ENCODE peak calls at places on chromosomes 12 and 14, in six cellular contexts. R is iPS-NIHi11, S is occipital lobe, F is neural progenitor cell, P is naive B cell, L is DND-41. T is an unnamed sample.

GRCh38 chr14:58637040-58637390 is 747 bp upstream of the DACT1 start:
- DNase-seq in L (no peak), S (peak; percentile 18), P (no peak), F (peak; percentile 34), R (no peak), T (no peak)

GRCh38 chr12:86193931-86194330 is 62.3 kb downstream of the MGAT4C start:
- DNase-seq in F (no peak), P (no peak), S (no peak), R (no peak), L (no peak), T (no peak)

GRCh38 chr14:72924332-72924731 is 1.9 kb upstream of the DCAF4 start:
- DNase-seq in P (no peak), F (no peak), L (no peak), S (no peak), R (no peak), T (no peak)

GRCh38 chr14:85702937-85703336 is 173.0 kb downstream of the FLRT2 start:
- DNase-seq in P (no peak), R (no peak), L (no peak), F (no peak), S (no peak), T (no peak)

GRCh38 chr14:60184597-60185555 is 19.7 kb upstream of the DHRS7 start:
- DNase-seq in P (no peak), L (no peak), R (no peak), S (no peak), F (no peak), T (no peak)

GRCh38 chr12:56377310-56377988 is 14.8 kb upstream of the APOF start:
- DNase-seq in P (no peak), F (peak; percentile 16), L (no peak), R (peak; percentile 19), S (no peak), T (no peak)

GRCh38 chr12:124399622-124400021 is 104.7 kb downstream of the RFLNA start:
- DNase-seq in S (no peak), L (peak; percentile 39), P (no peak), F (peak; percentile 71), R (peak; percentile 86), T (no peak)

GRCh38 chr12:40515041-40515825 is 177.0 kb upstream of the CNTN1 start:
- DNase-seq in S (no peak), F (peak; percentile 46), P (no peak), L (peak; percentile 15), R (no peak), T (peak; percentile 40)

GRCh38 chr12:115973066-115973465 is 304.4 kb downstream of the MED13L start:
- DNase-seq in R (no peak), P (no peak), F (no peak), L (no peak), S (no peak), T (no peak)

GRCh38 chr12:12590961-12591360 is 20.7 kb upstream of the CREBL2 start:
- DNase-seq in S (no peak), L (no peak), R (no peak), P (no peak), F (no peak), T (no peak)

GRCh38 chr12:57661376-57661775 is 28.4 kb upstream of the B4GALNT1 start:
- DNase-seq in R (no peak), F (no peak), L (no peak), S (no peak), P (no peak), T (no peak)

GRCh38 chr12:49502590-49502989 is 36.2 kb upstream of the KCNH3 start:
- DNase-seq in L (no peak), F (no peak), S (no peak), R (no peak), P (no peak), T (no peak)

GRCh38 chr14:59020382-59020781 is 168.1 kb upstream of the DAAM1 start:
- DNase-seq in R (no peak), L (no peak), P (no peak), F (peak; percentile 27), S (no peak), T (no peak)

GRCh38 chr14:22598896-22599244 is 770 bp downstream of the ABHD4 start:
- DNase-seq in F (peak; percentile 22), S (peak; percentile 11), L (no peak), P (no peak), R (peak; percentile 60), T (no peak)